ENCODE peak calls at places on chromosomes 4 and X, in seven cellular contexts. M is left cardiac atrium, H is hepatocyte, N is ovary, C is NCI-H1694 treated with DMSO at 0.1 percent for 48 hours, J is neural crest cell, P is WTC11. Y is an unnamed sample.
A peak's percentile ranks its signal among the peaks of the same experiment; 100 is the strongest.

GRCh38 chrX:110853610-110854009 is 58.0 kb upstream of the CHRDL1 start:
- DNase-seq in M (no peak), H (peak; percentile 35), N (no peak), C (peak; percentile 19), J (peak; percentile 13), P (peak; percentile 21), Y (peak; percentile 42)

GRCh38 chr4:187767687-187768086 is 227.9 kb upstream of the ZFP42 start:
- DNase-seq in M (no peak), H (no peak), N (no peak), C (no peak), J (no peak), P (no peak), Y (no peak)

GRCh38 chr4:153731239-153731638 is 28.6 kb downstream of the RNF175 start:
- DNase-seq in M (no peak), H (peak; percentile 9), N (no peak), C (no peak), J (no peak), P (no peak), Y (no peak)

GRCh38 chr4:168654206-168655174 is 157.6 kb downstream of the PALLD start:
- DNase-seq in M (no peak), H (no peak), N (no peak), C (no peak), J (no peak), P (peak; percentile 22), Y (no peak)

GRCh38 chr4:170599894-170600293 is 510.1 kb upstream of the AADAT start:
- DNase-seq in M (no peak), H (no peak), N (no peak), C (no peak), J (no peak), P (no peak), Y (no peak)

GRCh38 chrX:102651968-102652744 is 873 bp downstream of the GPRASP1 start:
- DNase-seq in M (peak; percentile 50), H (peak; percentile 60), N (peak; percentile 71), C (no peak), J (peak; percentile 6), P (peak; percentile 35), Y (no peak)

GRCh38 chrX:96407501-96407900 is 277.1 kb upstream of the DIAPH2 start:
- DNase-seq in M (no peak), H (peak; percentile 55), N (peak; percentile 23), C (no peak), J (no peak), P (no peak), Y (peak; percentile 85)

GRCh38 chrX:25295466-25295865 is 279.7 kb upstream of the ARX start:
- DNase-seq in M (no peak), H (no peak), N (no peak), C (no peak), J (no peak), P (no peak), Y (no peak)

GRCh38 chr4:992297-993110 is 700 bp downstream of the SLC26A1 start:
- DNase-seq in M (peak; percentile 48), H (peak; percentile 92), N (no peak), C (no peak), J (no peak), P (no peak), Y (peak; percentile 92)

GRCh38 chr4:1204286-1204827 is 32.0 kb upstream of the SPON2 start:
- DNase-seq in M (no peak), H (no peak), N (no peak), C (no peak), J (no peak), P (peak; percentile 5), Y (no peak)

GRCh38 chr4:616911-617643 is 8.3 kb upstream of the PDE6B start:
- DNase-seq in M (no peak), H (no peak), N (no peak), C (no peak), J (no peak), P (no peak), Y (no peak)

GRCh38 chr4:47837582-47838294 is at the start of gene CORIN:
- DNase-seq in M (no peak), H (peak; percentile 48), N (no peak), C (no peak), J (no peak), P (peak; percentile 53), Y (peak; percentile 30)

GRCh38 chrX:103704863-103705262 is 5.8 kb upstream of the TMEM31 start:
- DNase-seq in M (no peak), H (no peak), N (no peak), C (no peak), J (no peak), P (no peak), Y (no peak)

GRCh38 chrX:154046262-154046771 is 26.6 kb upstream of the IRAK1 start:
- DNase-seq in M (peak; percentile 45), H (peak; percentile 67), N (peak; percentile 58), C (no peak), J (no peak), P (no peak), Y (peak; percentile 69)

GRCh38 chrX:40546870-40547269 is 33.9 kb upstream of the ATP6AP2 start:
- DNase-seq in M (no peak), H (no peak), N (no peak), C (no peak), J (no peak), P (no peak), Y (no peak)

GRCh38 chrX:27381419-27381818 is 81.7 kb downstream of the PPP4R3C start:
- DNase-seq in M (peak; percentile 14), H (no peak), N (no peak), C (no peak), J (no peak), P (no peak), Y (no peak)

GRCh38 chr4:148515248-148515647 is 73.0 kb upstream of the NR3C2 start:
- DNase-seq in M (no peak), H (no peak), N (no peak), C (no peak), J (no peak), P (no peak), Y (peak; percentile 75)

GRCh38 chr4:41360911-41361830 is 104.4 kb downstream of the UCHL1 start:
- DNase-seq in M (peak; percentile 48), H (peak; percentile 54), N (peak; percentile 26), C (peak; percentile 29), J (peak; percentile 40), P (peak; percentile 36), Y (peak; percentile 77)

GRCh38 chrX:39677585-39677984 is 420.2 kb downstream of the BCOR start:
- DNase-seq in M (no peak), H (no peak), N (no peak), C (no peak), J (no peak), P (no peak), Y (no peak)

GRCh38 chrX:102832661-102833060 is 104.4 kb upstream of the RAB40AL start:
- DNase-seq in M (no peak), H (peak; percentile 32), N (no peak), C (no peak), J (no peak), P (no peak), Y (peak; percentile 25)

GRCh38 chrX:118156254-118156952 is 39.8 kb upstream of the KLHL13 start:
- DNase-seq in M (no peak), H (peak; percentile 38), N (no peak), C (no peak), J (no peak), P (no peak), Y (no peak)

GRCh38 chrX:147899715-147900114 is 12.0 kb upstream of the FMR1 start:
- DNase-seq in M (no peak), H (no peak), N (no peak), C (no peak), J (no peak), P (no peak), Y (no peak)

GRCh38 chr4:146398404-146398803 is 123.3 kb downstream of the SLC10A7 start:
- DNase-seq in M (no peak), H (no peak), N (no peak), C (no peak), J (no peak), P (no peak), Y (no peak)

GRCh38 chr4:48484494-48485168 is 1.5 kb downstream of the SLC10A4 start:
- DNase-seq in M (no peak), H (no peak), N (no peak), C (no peak), J (no peak), P (no peak), Y (no peak)

GRCh38 chr4:86223472-86223871 is 136.4 kb downstream of the MAPK10 start:
- DNase-seq in M (no peak), H (peak; percentile 14), N (no peak), C (no peak), J (no peak), P (peak; percentile 74), Y (peak; percentile 66)

GRCh38 chr4:66893807-66894206 is 651.5 kb downstream of the CENPC start:
- DNase-seq in M (no peak), H (no peak), N (no peak), C (no peak), J (no peak), P (no peak), Y (no peak)

GRCh38 chr4:165184220-165184619 is 23.1 kb upstream of the KLHL2 start:
- DNase-seq in M (no peak), H (no peak), N (no peak), C (no peak), J (no peak), P (no peak), Y (no peak)

GRCh38 chrX:19625612-19626011 is 110.3 kb upstream of the MAP3K15 start:
- DNase-seq in M (no peak), H (no peak), N (no peak), C (no peak), J (no peak), P (no peak), Y (peak; percentile 47)

GRCh38 chr4:118981839-118982381 is 93.3 kb downstream of the SYNPO2 start:
- DNase-seq in M (peak; percentile 60), H (peak; percentile 84), N (peak; percentile 69), C (peak; percentile 59), J (peak; percentile 60), P (peak; percentile 59), Y (peak; percentile 81)

GRCh38 chr4:25621027-25621930 is 34.4 kb upstream of the SLC34A2 start:
- DNase-seq in M (no peak), H (no peak), N (no peak), C (no peak), J (no peak), P (no peak), Y (no peak)

GRCh38 chr4:144178414-144178813 is 37.9 kb upstream of the GYPA start:
- DNase-seq in M (no peak), H (no peak), N (no peak), C (no peak), J (no peak), P (no peak), Y (no peak)

GRCh38 chr4:70365479-70365878 is 4.9 kb downstream of the SMR3A start:
- DNase-seq in M (no peak), H (peak; percentile 6), N (no peak), C (no peak), J (no peak), P (no peak), Y (peak; percentile 5)

GRCh38 chr4:90841676-90842075 is 714.5 kb downstream of the CCSER1 start:
- DNase-seq in M (no peak), H (no peak), N (no peak), C (no peak), J (no peak), P (no peak), Y (no peak)

GRCh38 chr4:146235654-146236570 is 21.6 kb downstream of the REELD1 start:
- DNase-seq in M (no peak), H (no peak), N (no peak), C (no peak), J (no peak), P (no peak), Y (no peak)

GRCh38 chr4:86942185-86942666 is 7.4 kb downstream of the AFF1 start:
- DNase-seq in M (no peak), H (peak; percentile 62), N (no peak), C (no peak), J (no peak), P (no peak), Y (peak; percentile 71)

GRCh38 chrX:14050704-14051103 is 21.0 kb upstream of the GEMIN8 start:
- DNase-seq in M (no peak), H (no peak), N (no peak), C (no peak), J (no peak), P (no peak), Y (no peak)

GRCh38 chr4:55931833-55932232 is 16.9 kb upstream of the CEP135 start:
- DNase-seq in M (no peak), H (no peak), N (no peak), C (no peak), J (no peak), P (no peak), Y (no peak)

GRCh38 chr4:19880205-19880604 is 371.5 kb upstream of the SLIT2 start:
- DNase-seq in M (peak; percentile 28), H (peak; percentile 30), N (no peak), C (no peak), J (no peak), P (no peak), Y (no peak)